ENCODE peak calls at places on chromosome 11, in seven cellular contexts. V, A, G, C, M, Y and U are unnamed samples.
A peak's percentile ranks its signal among the peaks of the same experiment; 100 is the strongest.

GRCh38 chr11:75184757-75185156 is 33.9 kb downstream of the SLCO2B1 start:
- DNase-seq in V (no peak), A (no peak), G (no peak), C (no peak), M (no peak), Y (no peak), U (no peak)

GRCh38 chr11:74695705-74696280 is 35.4 kb downstream of the CHRDL2 start:
- DNase-seq in V (no peak), A (no peak), G (no peak), C (no peak), M (no peak), Y (no peak), U (no peak)

GRCh38 chr11:69705901-69706787 is 2.3 kb upstream of the FGF19 start:
- DNase-seq in V (no peak), A (no peak), G (no peak), C (no peak), M (no peak), Y (no peak), U (no peak)

GRCh38 chr11:28566643-28567042 is 458.5 kb downstream of the METTL15 start:
- DNase-seq in V (peak; percentile 90), A (no peak), G (peak; percentile 4), C (peak; percentile 13), M (peak; percentile 98), Y (peak; percentile 95), U (peak; percentile 64)

GRCh38 chr11:76543006-76543703 is 98.3 kb downstream of the EMSY start:
- DNase-seq in V (no peak), A (no peak), G (no peak), C (no peak), M (peak; percentile 4), Y (no peak), U (no peak)

GRCh38 chr11:1927151-1928037 is 7.9 kb downstream of the TNNT3 start:
- DNase-seq in V (no peak), A (no peak), G (no peak), C (no peak), M (no peak), Y (no peak), U (no peak)

GRCh38 chr11:130622126-130622525 is 173.7 kb downstream of the ADAMTS15 start:
- DNase-seq in V (peak; percentile 35), A (no peak), G (no peak), C (no peak), M (no peak), Y (no peak), U (no peak)

GRCh38 chr11:123973816-123974215 is 3.8 kb downstream of the OR10S1 start:
- DNase-seq in V (no peak), A (no peak), G (no peak), C (no peak), M (peak; percentile 81), Y (peak; percentile 72), U (no peak)

GRCh38 chr11:32087602-32088001 is 3.3 kb upstream of the RCN1 start:
- DNase-seq in V (no peak), A (no peak), G (no peak), C (no peak), M (peak; percentile 63), Y (peak; percentile 97), U (no peak)

GRCh38 chr11:77589521-77590193 is at the start of gene AQP11:
- DNase-seq in V (peak; percentile 88), A (peak; percentile 92), G (peak; percentile 83), C (peak; percentile 94), M (peak; percentile 89), Y (peak; percentile 88), U (peak; percentile 87)

GRCh38 chr11:125380756-125381445 is 115.2 kb downstream of the FEZ1 start:
- DNase-seq in V (no peak), A (no peak), G (no peak), C (no peak), M (no peak), Y (no peak), U (no peak)

GRCh38 chr11:107695446-107695845 is 16.4 kb downstream of the SLN start:
- DNase-seq in V (no peak), A (no peak), G (no peak), C (no peak), M (peak; percentile 55), Y (peak; percentile 58), U (no peak)

GRCh38 chr11:821513-822371 is 3.0 kb downstream of the PNPLA2 start:
- DNase-seq in V (no peak), A (no peak), G (no peak), C (no peak), M (no peak), Y (no peak), U (no peak)

GRCh38 chr11:74984070-74984469 is 4.7 kb upstream of the NEU3 start:
- DNase-seq in V (no peak), A (no peak), G (peak; percentile 10), C (no peak), M (no peak), Y (no peak), U (no peak)

GRCh38 chr11:69796063-69796462 is 20.9 kb upstream of the FGF4 start:
- DNase-seq in V (no peak), A (no peak), G (no peak), C (no peak), M (no peak), Y (no peak), U (no peak)

GRCh38 chr11:72238040-72238450 is 5.9 kb downstream of the PHOX2A start:
- DNase-seq in V (no peak), A (peak; percentile 85), G (no peak), C (peak; percentile 69), M (peak; percentile 61), Y (peak; percentile 80), U (peak; percentile 75)

GRCh38 chr11:133833899-133834296 is 11.4 kb downstream of the SPATA19 start:
- DNase-seq in V (peak; percentile 45), A (no peak), G (no peak), C (no peak), M (no peak), Y (no peak), U (no peak)

GRCh38 chr11:955154-956049 is 29.7 kb downstream of the AP2A2 start:
- DNase-seq in V (no peak), A (no peak), G (peak; percentile 69), C (peak; percentile 52), M (no peak), Y (no peak), U (no peak)

GRCh38 chr11:106950067-106950491 is 68.2 kb downstream of the GUCY1A2 start:
- DNase-seq in V (no peak), A (no peak), G (no peak), C (no peak), M (no peak), Y (no peak), U (no peak)

GRCh38 chr11:77467993-77468392 is 5.9 kb downstream of the PAK1 start:
- DNase-seq in V (no peak), A (no peak), G (no peak), C (no peak), M (no peak), Y (peak; percentile 17), U (no peak)

GRCh38 chr11:110818032-110818687 is 105.9 kb upstream of the ARHGAP20 start:
- DNase-seq in V (no peak), A (no peak), G (no peak), C (no peak), M (peak; percentile 66), Y (peak; percentile 57), U (no peak)

GRCh38 chr11:7905961-7906429 is 25.1 kb downstream of the OR10A6 start:
- DNase-seq in V (no peak), A (no peak), G (peak; percentile 10), C (no peak), M (no peak), Y (no peak), U (no peak)

GRCh38 chr11:27381238-27381666 is 18.2 kb upstream of the CCDC34 start:
- DNase-seq in V (no peak), A (no peak), G (no peak), C (no peak), M (no peak), Y (no peak), U (no peak)

GRCh38 chr11:72189448-72190250 is 2.3 kb upstream of the FOLR1 start:
- DNase-seq in V (peak; percentile 64), A (no peak), G (no peak), C (no peak), M (peak; percentile 43), Y (no peak), U (no peak)

GRCh38 chr11:71203681-71204080 is 48.7 kb downstream of the SHANK2 start:
- DNase-seq in V (no peak), A (no peak), G (no peak), C (no peak), M (no peak), Y (no peak), U (no peak)

GRCh38 chr11:3955299-3955665 is 99.8 kb downstream of the STIM1 start:
- DNase-seq in V (no peak), A (no peak), G (no peak), C (no peak), M (no peak), Y (no peak), U (no peak)

GRCh38 chr11:61737131-61737530 is 15.3 kb upstream of the MYRF start:
- DNase-seq in V (no peak), A (no peak), G (no peak), C (no peak), M (no peak), Y (no peak), U (no peak)

GRCh38 chr11:35167451-35167954 is 28.5 kb downstream of the CD44 start:
- DNase-seq in V (no peak), A (no peak), G (no peak), C (no peak), M (peak; percentile 56), Y (peak; percentile 59), U (no peak)

DNA sequence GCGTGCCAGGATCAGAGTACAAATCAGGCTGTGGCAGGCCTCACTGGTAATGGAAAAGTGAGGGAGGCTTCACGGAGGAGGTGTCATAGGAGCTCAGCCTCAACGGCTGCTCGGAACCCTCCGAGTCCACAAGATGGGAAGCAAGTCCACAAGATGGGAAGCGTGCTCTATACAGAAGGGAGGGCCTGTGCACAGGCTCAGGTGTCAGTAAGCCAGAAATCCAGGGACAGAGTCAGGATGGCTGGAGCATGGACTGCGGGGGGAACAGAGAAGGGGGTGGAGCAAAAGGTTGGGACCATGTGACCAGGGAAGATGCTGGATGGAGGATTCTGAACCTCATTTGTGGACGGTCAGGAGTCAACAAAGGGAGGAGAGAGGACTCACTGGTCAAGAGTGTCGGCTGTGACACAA is 3.4 kb upstream of the DPP3 start:
- DNase-seq in V (no peak), A (no peak), G (no peak), C (no peak), M (no peak), Y (no peak), U (no peak)
- TF ChIP-seq CTCF in V (no peak), A (no peak), G (no peak), C (no peak), M (no peak), Y (no peak), U (no peak)

GRCh38 chr11:45180888-45181594 is 34.6 kb downstream of the PRDM11 start:
- DNase-seq in V (peak; percentile 89), A (no peak), G (peak; percentile 54), C (peak; percentile 76), M (peak; percentile 56), Y (peak; percentile 39), U (peak; percentile 82)
- TF ChIP-seq CTCF in V (no peak), A (no peak), G (no peak), C (no peak), M (no peak), Y (no peak), U (no peak)

GRCh38 chr11:66951135-66951534 is 7.0 kb downstream of the PC start:
- DNase-seq in V (no peak), A (no peak), G (no peak), C (no peak), M (no peak), Y (no peak), U (no peak)
- TF ChIP-seq CTCF in V (no peak), A (no peak), G (no peak), C (no peak), M (no peak), Y (peak; percentile 25), U (no peak)

GRCh38 chr11:11400635-11401232 is 47.7 kb upstream of the CSNK2A3 start:
- DNase-seq in V (no peak), A (peak; percentile 30), G (no peak), C (no peak), M (no peak), Y (no peak), U (no peak)
- TF ChIP-seq CTCF in V (no peak), A (no peak), G (no peak), C (peak; percentile 10), M (peak; percentile 26), Y (peak; percentile 38), U (no peak)